ENCODE peak calls at places on chromosomes 6 and 20, in five cellular contexts. W is H9, Y is prostate gland, R is cardiac muscle cell, A is astrocyte. I is an unnamed sample. For H3K4me1, the result is how much of the 10 kb centered on the place peaks cover.

GRCh38 chr6:7787137-7787575 is 61.3 kb downstream of the BMP6 start:
- DNase-seq in W (no peak), Y (peak), R (peak), A (peak), I (no peak)

GRCh38 chr6:149317656-149318571 is at the start of gene TAB2:
- DNase-seq in W (no peak), R (peak), Y (peak), A (no peak), I (peak)

GRCh38 chr6:168138436-168138835 is 59.4 kb upstream of the FRMD1 start:
- DNase-seq in R (no peak), Y (no peak), W (peak), A (no peak), I (no peak)

GRCh38 chr6:44156494-44157151 is 2.0 kb upstream of the CAPN11 start:
- DNase-seq in R (no peak), Y (peak), A (no peak), W (peak), I (no peak)

GRCh38 chr20:37276494-37277252 is 12.8 kb upstream of the MANBAL start:
- DNase-seq in W (no peak), A (peak), R (peak), Y (peak), I (peak)

GRCh38 chr20:7399575-7399974 is 540.7 kb downstream of the HAO1 start:
- DNase-seq in A (no peak), R (peak), Y (no peak), W (no peak), I (peak)

GRCh38 chr6:108781419-108782110 is 66.7 kb upstream of the ARMC2 start:
- DNase-seq in Y (no peak), R (no peak), W (peak), A (peak), I (no peak)

GRCh38 chr6:37860226-37860839 is 40.8 kb downstream of the ZFAND3 start:
- DNase-seq in R (peak), Y (peak), W (no peak), A (no peak), I (peak)

GRCh38 chr6:168092541-168092940 is 13.5 kb upstream of the FRMD1 start:
- DNase-seq in A (no peak), R (no peak), W (no peak), Y (no peak), I (no peak)

GRCh38 chr6:166488081-166488685 is 98.3 kb downstream of the RAMACL start:
- DNase-seq in R (peak), Y (no peak), A (no peak), W (no peak), I (no peak)

GRCh38 chr6:166490671-166491500 is 95.6 kb downstream of the RAMACL start:
- DNase-seq in R (peak), W (no peak), Y (no peak), A (peak), I (peak)

GRCh38 chr20:62653951-62654685 is 11.8 kb downstream of the SLCO4A1 start:
- DNase-seq in Y (no peak), A (no peak), R (no peak), W (no peak), I (no peak)

GRCh38 chr20:34574861-34575260 is 16.3 kb downstream of the MAP1LC3A start:
- DNase-seq in W (no peak), Y (no peak), R (no peak), A (no peak), I (no peak)

GRCh38 chr6:126117251-126117650 is 130.9 kb downstream of the TRMT11 start:
- DNase-seq in R (no peak), A (no peak), Y (no peak), W (no peak), I (no peak)

GRCh38 chr6:32847004-32847403 is 3.2 kb upstream of the PSMB8 start:
- DNase-seq in R (no peak), Y (no peak), A (no peak), W (no peak), I (no peak)
- H3K4me1 ChIP-seq in R (under half), Y (under half), A (under half), W (under half), I (under half)

DNA sequence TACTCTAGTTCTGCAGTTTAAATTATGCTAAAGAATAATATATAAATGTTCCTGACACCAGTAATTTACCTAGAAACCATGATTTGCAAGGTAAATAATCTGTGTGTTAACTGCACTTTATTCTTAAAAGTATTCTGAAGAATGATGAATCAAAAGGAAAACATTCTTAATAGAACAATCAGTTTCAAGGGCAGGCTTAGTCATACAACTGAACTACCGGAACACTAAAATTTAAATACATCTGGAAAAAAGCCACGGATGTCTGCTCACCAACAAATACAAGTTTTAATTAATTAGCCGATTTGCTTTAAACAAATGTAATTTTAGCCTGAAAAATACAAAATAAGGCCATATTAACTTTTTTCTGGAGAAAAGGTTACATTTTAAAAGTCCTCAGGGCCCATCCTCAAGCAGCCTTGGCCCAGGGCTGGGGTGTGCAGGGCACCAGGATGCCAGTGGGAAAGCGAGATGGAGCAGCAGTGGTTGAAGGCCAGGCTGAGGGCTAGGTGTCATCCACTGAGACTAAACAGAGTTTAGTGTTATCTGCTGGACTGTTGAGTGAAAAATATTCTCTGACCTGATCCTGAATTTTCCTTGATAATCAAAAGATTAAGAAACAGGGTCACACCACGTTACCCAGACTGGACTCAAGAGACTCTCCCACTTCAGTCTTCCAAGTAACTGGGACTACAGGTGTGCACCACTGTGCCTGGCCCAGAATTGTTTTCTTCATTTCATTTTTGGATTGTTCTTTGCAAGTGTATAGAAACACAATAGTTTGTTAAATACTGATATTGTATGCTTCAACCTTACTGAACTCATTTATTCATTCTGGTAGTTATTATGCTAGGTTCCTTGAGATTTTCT is 88.2 kb upstream of the DST start:
- DNase-seq in A (peak), Y (no peak), W (no peak), R (peak), I (no peak)
- H3K4me1 ChIP-seq in A (under half), Y (under half), W (under half), R (under half), I (under half)

DNA sequence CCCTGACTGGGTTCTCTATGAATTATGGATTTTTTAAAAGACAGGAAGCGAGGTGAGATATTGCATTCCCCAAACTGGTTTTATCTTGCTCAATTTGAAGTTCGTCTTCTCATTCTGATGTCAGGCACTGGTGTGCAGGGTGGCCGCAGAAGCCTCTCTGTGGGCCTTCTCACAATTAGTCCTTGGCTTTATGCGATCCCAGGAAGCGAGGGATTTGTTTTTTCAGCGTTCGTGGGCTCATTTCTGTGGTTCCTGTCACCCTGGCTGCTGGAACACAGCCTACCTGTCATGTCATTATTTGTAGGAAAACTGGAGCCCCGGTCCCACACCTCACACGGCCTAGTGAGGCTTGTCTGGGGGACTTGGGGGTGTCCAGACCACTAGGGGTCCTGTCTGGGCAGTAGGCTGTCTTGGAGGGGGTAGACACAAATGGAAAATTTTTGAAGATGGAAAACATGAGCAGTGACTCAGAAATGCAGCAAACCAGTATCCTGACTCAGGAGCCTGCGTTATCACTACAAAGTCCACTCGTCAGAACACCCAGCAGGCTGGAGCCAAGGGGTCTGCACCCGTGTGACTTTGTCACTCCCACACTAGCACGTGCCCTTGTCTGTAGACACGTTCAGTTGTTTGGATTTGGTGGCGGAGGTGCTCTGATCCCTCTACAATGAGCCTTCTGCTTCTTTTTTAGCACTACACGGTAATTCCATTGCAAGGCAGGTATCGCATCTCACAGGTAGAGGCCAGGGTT is 42.2 kb downstream of the GNAS-AS1 start:
- DNase-seq in A (peak), W (no peak), Y (no peak), R (peak), I (no peak)
- H3K4me1 ChIP-seq in A (under half), W (under half), Y (under half), R (under half), I (under half)

DNA sequence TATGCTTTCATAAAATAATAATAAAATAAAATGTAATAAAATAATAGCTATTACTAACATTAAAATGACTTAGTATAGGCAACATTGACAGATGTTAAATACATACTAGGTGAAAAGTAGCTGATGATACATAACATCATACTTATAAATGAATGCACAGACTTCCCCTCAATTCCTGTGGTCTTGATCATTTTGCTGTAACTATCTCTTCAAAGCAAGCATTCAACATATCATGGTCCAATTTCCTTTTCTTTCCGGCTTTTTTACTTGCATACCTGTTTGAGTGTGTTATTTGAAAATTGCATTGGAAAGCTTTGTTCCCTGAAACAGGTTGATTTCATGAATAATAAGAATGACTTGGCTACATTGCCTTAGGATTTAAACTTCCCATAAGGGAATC is 309.3 kb downstream of the HDGFL1 start:
- DNase-seq in Y (no peak), W (no peak), A (peak), R (no peak), I (no peak)
- H3K4me1 ChIP-seq in Y (under half), W (under half), A (under half), R (under half), I (under half)

DNA sequence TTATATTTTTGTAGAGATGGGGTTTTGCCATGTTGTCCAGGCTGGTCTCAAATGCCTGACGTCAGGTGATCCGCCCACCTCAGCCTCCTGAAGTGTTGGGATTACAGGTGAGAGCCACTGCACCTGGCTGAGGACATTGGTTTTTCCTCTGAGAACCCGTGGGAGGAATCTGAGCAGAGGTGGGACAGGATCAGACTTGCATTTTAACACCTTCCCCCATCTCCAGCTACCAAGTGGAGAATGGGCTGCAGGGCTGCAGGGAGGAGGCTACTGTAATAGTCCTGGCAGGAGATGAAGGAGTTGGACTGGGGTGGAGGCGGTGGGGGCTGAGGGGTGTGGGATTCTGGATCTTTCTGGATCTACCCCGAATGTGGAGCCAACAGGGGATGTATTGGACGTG is 24.5 kb downstream of the FAM110A start:
- DNase-seq in A (no peak), W (no peak), Y (no peak), R (no peak), I (no peak)
- H3K4me1 ChIP-seq in A (under half), W (under half), Y (under half), R (under half), I (under half)

DNA sequence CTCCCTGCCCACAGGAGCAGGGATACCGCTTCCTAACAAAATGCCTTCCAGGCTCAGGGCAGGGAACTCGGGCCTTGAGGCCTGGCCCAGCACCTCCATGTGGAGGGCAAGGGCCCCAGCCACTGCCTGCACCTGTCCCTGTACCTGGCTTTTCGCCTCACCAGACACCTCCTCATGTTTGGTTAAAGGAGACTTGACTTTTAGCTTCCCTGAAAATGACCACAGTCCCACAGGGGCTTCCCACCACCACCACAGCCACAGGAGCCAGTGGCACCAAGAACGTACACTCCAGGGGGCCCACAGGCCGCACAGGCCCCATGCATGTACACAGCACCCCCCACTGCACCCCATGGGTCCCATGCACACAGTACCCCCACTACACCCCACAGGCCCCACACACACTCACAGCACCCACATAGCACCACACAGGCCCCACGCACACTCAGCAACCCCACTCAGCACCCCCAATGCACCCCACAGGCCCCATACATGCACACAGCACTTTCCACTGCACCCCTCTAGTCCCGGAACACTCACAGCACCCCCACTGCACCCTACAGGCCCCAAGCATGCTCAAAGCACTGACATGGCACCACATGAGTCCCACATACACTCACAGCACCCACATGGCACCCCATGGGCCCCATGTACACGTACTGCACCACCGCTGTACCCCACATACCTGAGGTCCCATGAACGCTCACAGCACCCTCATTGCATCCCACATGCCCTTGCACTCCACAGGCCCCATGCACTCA is 86.5 kb downstream of the GINS1 start:
- DNase-seq in A (no peak), Y (no peak), R (no peak), W (no peak), I (no peak)
- H3K4me1 ChIP-seq in A (under half), Y (under half), R (under half), W (under half), I (under half)

GRCh38 chr6:88107241-88107640 is 58.9 kb downstream of the CNR1 start:
- DNase-seq in Y (no peak), A (no peak), R (no peak), W (no peak), I (no peak)
- H3K4me1 ChIP-seq in Y (under half), A (under half), R (under half), W (under half), I (under half)

I was measured in SJCRH30.